ENCODE peak calls at places on chromosomes 3 and 15, in seven cellular contexts. One of them, this sample, is unnamed.

GRCh38 chr3:3806856-3807255 is 7.6 kb downstream of the LRRN1 start:
- DNase-seq in heart right ventricle: no peak
- DNase-seq in heart left ventricle: no peak
- DNase-seq in psoas muscle: no peak
- DNase-seq in spleen: no peak
- DNase-seq in ovary: no peak
- DNase-seq in HCT116: no peak
- DNase-seq in this sample: no peak

GRCh38 chr15:28107111-28107893 is 8.2 kb upstream of the OCA2 start:
- DNase-seq in heart right ventricle: no peak
- DNase-seq in heart left ventricle: no peak
- DNase-seq in psoas muscle: no peak
- DNase-seq in spleen: peak; percentile 75
- DNase-seq in ovary: no peak
- DNase-seq in HCT116: no peak
- DNase-seq in this sample: no peak

GRCh38 chr3:163315786-163316185 is 1762.5 kb downstream of the SI start:
- DNase-seq in heart right ventricle: no peak
- DNase-seq in heart left ventricle: no peak
- DNase-seq in psoas muscle: no peak
- DNase-seq in spleen: no peak
- DNase-seq in ovary: no peak
- DNase-seq in HCT116: no peak
- DNase-seq in this sample: no peak

GRCh38 chr15:73560501-73561117 is 72.6 kb downstream of the NPTN start:
- DNase-seq in heart right ventricle: no peak
- DNase-seq in heart left ventricle: no peak
- DNase-seq in psoas muscle: no peak
- DNase-seq in spleen: no peak
- DNase-seq in ovary: no peak
- DNase-seq in HCT116: peak; percentile 46
- DNase-seq in this sample: no peak

GRCh38 chr15:45648521-45649200 is 13.8 kb downstream of the SQOR start:
- DNase-seq in heart right ventricle: no peak
- DNase-seq in heart left ventricle: no peak
- DNase-seq in psoas muscle: peak; percentile 46
- DNase-seq in spleen: no peak
- DNase-seq in ovary: no peak
- DNase-seq in HCT116: peak; percentile 32
- DNase-seq in this sample: no peak

GRCh38 chr3:153129426-153129825 is 32.6 kb upstream of the RAP2B start:
- DNase-seq in heart right ventricle: no peak
- DNase-seq in heart left ventricle: no peak
- DNase-seq in psoas muscle: no peak
- DNase-seq in spleen: no peak
- DNase-seq in ovary: no peak
- DNase-seq in HCT116: no peak
- DNase-seq in this sample: no peak

GRCh38 chr3:67459796-67460195 is 194.6 kb downstream of the SUCLG2 start:
- DNase-seq in heart right ventricle: no peak
- DNase-seq in heart left ventricle: no peak
- DNase-seq in psoas muscle: no peak
- DNase-seq in spleen: no peak
- DNase-seq in ovary: no peak
- DNase-seq in HCT116: no peak
- DNase-seq in this sample: no peak

GRCh38 chr3:138944842-138945645 is 1.9 kb downstream of the FOXL2 start:
- DNase-seq in heart right ventricle: no peak
- DNase-seq in heart left ventricle: no peak
- DNase-seq in psoas muscle: no peak
- DNase-seq in spleen: peak; percentile 76
- DNase-seq in ovary: no peak
- DNase-seq in HCT116: no peak
- DNase-seq in this sample: no peak

DNA sequence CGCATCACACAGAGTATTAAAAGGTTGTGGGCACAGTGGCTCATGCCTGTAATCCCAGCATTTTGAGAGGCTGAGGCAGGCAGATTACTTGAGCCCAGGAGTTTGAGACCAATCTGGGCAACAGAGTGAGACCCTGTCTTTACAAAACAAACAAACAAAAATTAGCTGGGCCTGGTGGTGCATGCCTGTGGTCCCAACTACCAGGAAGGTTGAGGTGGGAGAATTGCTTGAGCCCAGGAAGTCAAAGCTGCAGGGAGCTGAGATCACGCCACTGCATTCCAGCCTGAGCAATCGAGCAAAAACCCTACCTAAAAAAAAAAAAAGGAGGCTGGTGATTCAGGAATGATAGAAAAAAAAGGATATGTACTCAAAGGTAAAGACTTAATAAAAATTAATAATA is 28.2 kb upstream of the ST6GAL1 start:
- DNase-seq in heart right ventricle: no peak
- DNase-seq in heart left ventricle: no peak
- DNase-seq in psoas muscle: no peak
- DNase-seq in spleen: no peak
- DNase-seq in ovary: no peak
- DNase-seq in HCT116: no peak
- DNase-seq in this sample: no peak
- H3K27ac ChIP-seq in heart right ventricle: no peak overlapping the region
- H3K27ac ChIP-seq in heart left ventricle: no peak overlapping the region
- H3K27ac ChIP-seq in psoas muscle: no peak overlapping the region
- H3K27ac ChIP-seq in spleen: no peak overlapping the region
- H3K27ac ChIP-seq in ovary: no peak overlapping the region
- H3K27ac ChIP-seq in HCT116: no peak overlapping the region
- H3K27ac ChIP-seq in this sample: no peak overlapping the region

DNA sequence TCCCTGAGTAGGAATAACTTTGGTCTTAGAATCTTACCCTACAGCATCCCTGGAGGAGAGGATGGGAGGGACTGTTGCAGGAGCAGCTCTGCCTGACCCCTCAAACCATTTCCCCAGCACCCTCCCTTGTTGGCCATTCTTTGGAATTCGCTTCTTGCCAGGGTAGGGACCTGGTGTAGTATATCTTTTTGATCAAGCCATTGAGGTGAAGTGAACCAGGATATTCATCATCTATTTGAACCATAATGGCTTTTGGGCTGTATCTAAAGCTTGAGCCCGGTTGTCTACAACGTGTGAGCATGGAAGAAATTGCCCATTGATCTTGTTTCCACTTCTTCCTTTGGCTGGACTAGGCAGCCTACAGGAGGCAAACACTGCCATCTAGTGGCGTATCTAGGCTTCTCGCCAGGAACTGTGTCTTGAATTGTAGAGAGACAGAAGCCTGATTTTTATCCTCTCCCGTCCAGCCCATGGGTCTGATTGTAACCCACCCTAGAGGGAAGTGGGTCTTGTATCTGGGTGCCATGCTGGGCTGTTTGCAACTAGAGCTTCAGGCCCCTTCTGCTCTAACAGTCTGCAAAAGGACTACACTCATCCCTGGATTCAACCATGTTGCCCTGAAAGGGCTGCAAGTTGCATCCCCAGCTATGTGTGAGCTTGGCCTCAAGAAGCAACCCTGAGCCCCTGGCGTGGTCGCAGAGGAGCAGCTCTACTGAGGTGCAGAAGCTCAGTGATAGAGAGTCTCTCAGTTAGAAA is 170.4 kb upstream of the UMPS start:
- DNase-seq in heart right ventricle: no peak
- DNase-seq in heart left ventricle: no peak
- DNase-seq in psoas muscle: peak; percentile 47
- DNase-seq in spleen: no peak
- DNase-seq in ovary: peak; percentile 52
- DNase-seq in HCT116: peak; percentile 72
- DNase-seq in this sample: peak; percentile 63
- TF ChIP-seq CTCF in heart right ventricle: peak; percentile 81
- TF ChIP-seq CTCF in heart left ventricle: peak; percentile 89
- TF ChIP-seq CTCF in psoas muscle: peak; percentile 86
- TF ChIP-seq CTCF in spleen: peak; percentile 80
- TF ChIP-seq CTCF in ovary: peak; percentile 22
- TF ChIP-seq CTCF in HCT116: peak; percentile 94
- TF ChIP-seq CTCF in this sample: peak; percentile 76

GRCh38 chr15:67836134-67836455 is 3.8 kb downstream of the RNU6-1 start:
- DNase-seq in heart right ventricle: no peak
- DNase-seq in heart left ventricle: no peak
- DNase-seq in psoas muscle: no peak
- DNase-seq in spleen: no peak
- DNase-seq in ovary: no peak
- DNase-seq in HCT116: no peak
- DNase-seq in this sample: no peak

GRCh38 chr15:67834593-67835348 is 5.1 kb downstream of the RNU6-1 start:
- DNase-seq in heart right ventricle: no peak
- DNase-seq in heart left ventricle: no peak
- DNase-seq in psoas muscle: no peak
- DNase-seq in spleen: peak; percentile 78
- DNase-seq in ovary: no peak
- DNase-seq in HCT116: no peak
- DNase-seq in this sample: no peak

GRCh38 chr15:67834249-67834592 is 5.6 kb downstream of the RNU6-1 start:
- DNase-seq in heart right ventricle: no peak
- DNase-seq in heart left ventricle: no peak
- DNase-seq in psoas muscle: no peak
- DNase-seq in spleen: no peak
- DNase-seq in ovary: no peak
- DNase-seq in HCT116: no peak
- DNase-seq in this sample: no peak

GRCh38 chr15:67836477-67836876 is 3.4 kb downstream of the RNU6-1 start:
- DNase-seq in heart right ventricle: no peak
- DNase-seq in heart left ventricle: no peak
- DNase-seq in psoas muscle: peak; percentile 40
- DNase-seq in spleen: peak; percentile 80
- DNase-seq in ovary: no peak
- DNase-seq in HCT116: no peak
- DNase-seq in this sample: peak; percentile 41

DNA sequence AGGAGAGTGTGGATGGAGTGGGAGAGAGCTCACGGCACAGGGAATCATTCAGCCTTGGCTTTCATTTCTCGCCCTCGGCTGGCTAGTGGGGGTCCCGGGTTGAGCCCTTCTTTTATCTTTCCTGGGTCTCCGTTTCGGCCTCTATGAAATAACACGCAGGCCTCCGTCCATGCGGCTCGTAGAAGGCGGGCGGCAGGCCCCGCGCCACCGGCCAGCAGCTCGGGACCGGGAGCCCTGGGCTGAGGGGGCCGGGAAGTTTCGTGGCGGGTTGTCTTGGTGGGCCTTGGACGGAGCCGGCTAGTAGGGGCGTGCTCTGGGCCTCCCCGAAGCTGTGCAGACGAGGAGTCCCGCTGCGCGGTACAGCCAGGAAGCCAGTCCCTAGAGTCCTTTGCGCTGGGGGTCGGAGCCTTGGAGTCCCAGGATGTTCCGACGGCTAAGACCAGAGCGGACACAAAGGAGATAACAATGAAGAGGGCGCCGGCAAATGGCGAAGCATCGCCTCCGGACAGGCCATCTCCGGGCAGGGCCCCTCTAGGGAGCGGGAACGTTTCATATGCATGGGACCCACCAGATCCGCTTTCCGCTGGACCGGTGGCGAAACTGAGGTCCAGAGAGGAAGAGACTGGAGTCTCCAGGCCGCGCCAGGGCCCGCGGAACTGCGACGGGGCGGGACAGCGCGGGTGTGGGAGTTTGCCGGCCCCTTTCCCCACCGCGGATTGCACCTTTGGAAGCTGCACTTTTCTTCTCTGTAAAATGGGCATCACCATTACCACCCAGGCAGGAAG is 4.3 kb downstream of the RNU6-1 start:
- DNase-seq in heart right ventricle: no peak
- DNase-seq in heart left ventricle: no peak
- DNase-seq in psoas muscle: no peak
- DNase-seq in spleen: peak; percentile 82
- DNase-seq in ovary: no peak
- DNase-seq in HCT116: no peak
- DNase-seq in this sample: no peak
- H3K36me3 ChIP-seq in heart right ventricle: no peaks in the 10 kb centered on the region
- H3K36me3 ChIP-seq in heart left ventricle: no peaks in the 10 kb centered on the region
- H3K36me3 ChIP-seq in psoas muscle: no peaks in the 10 kb centered on the region
- H3K36me3 ChIP-seq in spleen: no peaks in the 10 kb centered on the region
- H3K36me3 ChIP-seq in ovary: no peaks in the 10 kb centered on the region
- H3K36me3 ChIP-seq in HCT116: no peaks in the 10 kb centered on the region
- H3K36me3 ChIP-seq in this sample: no peaks in the 10 kb centered on the region

DNA sequence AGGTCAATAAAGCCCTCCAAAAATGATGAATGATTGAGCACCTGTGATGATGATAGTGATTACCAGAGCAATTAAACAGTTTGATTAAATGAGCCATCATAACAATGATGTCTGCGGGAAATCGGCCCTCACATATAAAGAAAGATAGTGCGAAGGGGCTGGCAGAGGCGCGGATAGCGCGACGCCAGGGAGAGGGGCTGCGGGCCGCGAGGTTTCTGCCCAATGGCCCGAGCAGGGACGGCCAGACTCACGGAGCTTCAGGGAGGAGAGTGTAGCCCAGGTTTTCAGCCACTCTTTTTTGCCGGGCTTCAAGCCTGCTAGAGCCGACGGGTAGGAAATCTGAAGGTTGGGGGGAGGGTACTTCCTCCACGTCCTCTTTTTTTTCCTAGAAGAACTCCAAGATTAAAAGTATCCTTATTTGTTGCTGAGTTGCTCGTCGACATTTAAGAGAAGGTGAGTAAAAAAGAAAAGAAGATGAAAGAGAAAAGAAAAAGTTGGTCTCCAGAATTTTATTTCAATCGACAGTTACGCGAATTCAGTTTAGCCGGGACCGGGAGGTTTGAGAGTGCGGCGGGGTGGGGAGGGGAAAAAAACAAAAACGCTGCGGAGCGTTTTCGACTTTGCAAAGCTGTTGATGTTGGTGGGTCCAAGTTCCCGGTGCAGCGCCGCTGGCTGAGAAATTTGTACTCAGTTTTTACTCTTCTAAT is 2.1 kb upstream of the MEIS2 start:
- DNase-seq in heart right ventricle: no peak
- DNase-seq in heart left ventricle: no peak
- DNase-seq in psoas muscle: no peak
- DNase-seq in spleen: peak; percentile 49
- DNase-seq in ovary: no peak
- DNase-seq in HCT116: no peak
- DNase-seq in this sample: no peak
- H3K27ac ChIP-seq in heart right ventricle: peak overlapping the region; percentile 92
- H3K27ac ChIP-seq in heart left ventricle: peak overlapping the region; percentile 36
- H3K27ac ChIP-seq in psoas muscle: peak overlapping the region; percentile 89
- H3K27ac ChIP-seq in spleen: peak overlapping the region; percentile 90
- H3K27ac ChIP-seq in ovary: peak overlapping the region; percentile 94
- H3K27ac ChIP-seq in HCT116: no peak overlapping the region
- H3K27ac ChIP-seq in this sample: no peak overlapping the region

DNA sequence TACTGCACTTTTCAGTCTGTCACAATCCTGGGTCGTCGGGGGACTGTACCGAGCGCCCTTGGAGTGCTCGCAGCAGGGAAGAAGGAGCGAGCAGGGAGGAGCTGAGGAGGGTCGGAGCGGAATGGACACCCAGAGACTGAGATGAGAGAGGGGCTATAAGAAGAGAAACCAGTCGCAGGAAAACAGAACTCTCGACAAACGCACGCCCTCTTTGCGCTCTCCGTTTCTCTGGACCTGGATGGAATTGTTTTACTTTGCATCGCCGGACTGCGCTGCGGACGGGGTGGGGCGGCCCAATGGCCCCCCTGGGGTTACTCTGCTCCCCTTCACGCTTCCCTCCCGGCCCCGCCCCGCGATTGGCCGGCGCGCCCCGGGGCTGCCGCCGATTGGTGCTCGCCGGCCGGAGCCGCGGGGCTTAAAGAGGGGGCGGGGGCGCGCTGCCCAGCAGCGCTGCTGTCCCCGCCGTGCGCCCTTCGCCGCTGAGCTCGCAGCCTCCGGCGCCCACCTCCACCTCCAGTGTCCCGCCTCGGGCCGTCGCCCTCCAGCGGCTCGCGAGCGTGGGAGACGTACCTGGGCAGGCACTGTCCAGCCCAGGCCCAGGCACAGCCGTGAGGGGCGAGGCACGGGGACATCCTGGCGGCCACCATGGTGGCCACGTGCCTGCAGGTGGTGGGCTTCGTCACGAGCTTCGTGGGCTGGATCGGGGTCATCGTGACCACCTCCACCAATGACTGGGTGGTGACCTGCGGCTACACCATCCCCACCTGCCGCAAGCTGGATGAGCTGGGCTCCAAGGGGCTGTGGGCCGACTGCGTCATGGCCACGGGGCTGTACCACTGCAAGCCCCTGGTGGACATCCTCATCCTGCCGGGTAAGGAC is at the start of gene CLDN11:
- DNase-seq in heart right ventricle: peak; percentile 37
- DNase-seq in heart left ventricle: peak; percentile 64
- DNase-seq in psoas muscle: peak; percentile 53
- DNase-seq in spleen: no peak
- DNase-seq in ovary: peak; percentile 86
- DNase-seq in HCT116: no peak
- DNase-seq in this sample: no peak
- TF ChIP-seq CTCF in heart right ventricle: no peak
- TF ChIP-seq CTCF in heart left ventricle: no peak
- TF ChIP-seq CTCF in psoas muscle: no peak
- TF ChIP-seq CTCF in spleen: peak; percentile 6
- TF ChIP-seq CTCF in ovary: peak; percentile 36
- TF ChIP-seq CTCF in HCT116: no peak
- TF ChIP-seq CTCF in this sample: no peak